ENCODE peak calls at places on chromosome 16, in eight cellular contexts. X, K, F, U, Y, Q, I and R are unnamed samples.

GRCh38 chr16:1457489-1458245 is 13.3 kb upstream of the CCDC154 start:
- DNase-seq in K (no peak), I (no peak), Y (no peak), F (no peak), U (no peak), X (no peak), Q (no peak), R (no peak)

GRCh38 chr16:89107209-89107582 is 13.5 kb downstream of the ACSF3 start:
- DNase-seq in F (no peak), K (no peak), U (no peak), X (no peak), I (no peak), Y (no peak), Q (no peak), R (no peak)

GRCh38 chr16:84059946-84060901 is 17.6 kb upstream of the SLC38A8 start:
- DNase-seq in F (no peak), Q (no peak), X (no peak), K (no peak), I (no peak), U (no peak), Y (no peak), R (no peak)

GRCh38 chr16:2769675-2770056 is 7.4 kb downstream of the ELOB start:
- DNase-seq in K (no peak), Q (no peak), F (no peak), I (no peak), U (no peak), Y (peak; percentile 29), X (no peak), R (peak; percentile 67)

GRCh38 chr16:74770826-74771526 is 3.6 kb downstream of the FA2H start:
- DNase-seq in F (no peak), U (no peak), X (no peak), I (no peak), Y (no peak), K (no peak), Q (no peak), R (no peak)

GRCh38 chr16:66996324-66996982 is 8.1 kb downstream of the CES4A start:
- DNase-seq in U (no peak), X (no peak), F (no peak), I (no peak), K (peak; percentile 94), Y (peak; percentile 81), Q (no peak), R (peak; percentile 90)

GRCh38 chr16:81627024-81627423 is 152.1 kb upstream of the PLCG2 start:
- DNase-seq in X (no peak), Y (peak; percentile 76), F (no peak), Q (no peak), K (no peak), I (no peak), U (no peak), R (no peak)

GRCh38 chr16:52676951-52677350 is 130.0 kb upstream of the TOX3 start:
- DNase-seq in K (no peak), X (no peak), Y (no peak), Q (no peak), U (no peak), F (no peak), I (no peak), R (no peak)

GRCh38 chr16:4994719-4995434 is 36.7 kb downstream of the SEC14L5 start:
- DNase-seq in Q (no peak), U (no peak), K (no peak), F (no peak), Y (peak; percentile 8), X (no peak), I (no peak), R (no peak)